ENCODE peak calls at places on chromosomes 7 and 10, in eight cellular contexts. One of them, this sample, is unnamed.

GRCh38 chr10:110165239-110165638 is 42.2 kb upstream of the MXI1 start:
- DNase-seq in fibroblast of the aortic adventitia: no peak
- DNase-seq in kidney epithelial cell: no peak
- DNase-seq in neural crest cell: no peak
- DNase-seq in right lobe of liver: no peak
- DNase-seq in endothelial cell: no peak
- DNase-seq in HCT116: no peak
- DNase-seq in IMR-90: no peak
- DNase-seq in this sample: no peak

GRCh38 chr10:43197834-43198681 is 59.8 kb downstream of the CSGALNACT2 start:
- DNase-seq in fibroblast of the aortic adventitia: no peak
- DNase-seq in right lobe of liver: no peak
- DNase-seq in IMR-90: no peak
- DNase-seq in kidney epithelial cell: no peak
- DNase-seq in neural crest cell: no peak
- DNase-seq in HCT116: no peak
- DNase-seq in endothelial cell: peak; percentile 60
- DNase-seq in this sample: no peak

GRCh38 chr10:78910021-78910420 is 158.7 kb upstream of the ZMIZ1 start:
- DNase-seq in IMR-90: no peak
- DNase-seq in endothelial cell: no peak
- DNase-seq in fibroblast of the aortic adventitia: no peak
- DNase-seq in right lobe of liver: no peak
- DNase-seq in HCT116: no peak
- DNase-seq in kidney epithelial cell: no peak
- DNase-seq in neural crest cell: no peak
- DNase-seq in this sample: no peak

GRCh38 chr7:133789951-133790350 is 337.2 kb upstream of the LRGUK start:
- DNase-seq in IMR-90: peak; percentile 74
- DNase-seq in HCT116: no peak
- DNase-seq in neural crest cell: no peak
- DNase-seq in right lobe of liver: no peak
- DNase-seq in endothelial cell: no peak
- DNase-seq in kidney epithelial cell: peak; percentile 12
- DNase-seq in fibroblast of the aortic adventitia: no peak
- DNase-seq in this sample: no peak

GRCh38 chr10:113434315-113434714 is 118.5 kb upstream of the HABP2 start:
- DNase-seq in IMR-90: no peak
- DNase-seq in fibroblast of the aortic adventitia: no peak
- DNase-seq in neural crest cell: no peak
- DNase-seq in endothelial cell: no peak
- DNase-seq in kidney epithelial cell: no peak
- DNase-seq in right lobe of liver: no peak
- DNase-seq in HCT116: no peak
- DNase-seq in this sample: no peak

GRCh38 chr7:43531700-43532099 is 51.2 kb upstream of the STK17A start:
- DNase-seq in fibroblast of the aortic adventitia: no peak
- DNase-seq in kidney epithelial cell: no peak
- DNase-seq in endothelial cell: no peak
- DNase-seq in neural crest cell: no peak
- DNase-seq in HCT116: no peak
- DNase-seq in IMR-90: no peak
- DNase-seq in right lobe of liver: no peak
- DNase-seq in this sample: no peak

GRCh38 chr7:101521430-101521925 is 107.6 kb downstream of the MYL10 start:
- DNase-seq in fibroblast of the aortic adventitia: no peak
- DNase-seq in HCT116: no peak
- DNase-seq in neural crest cell: no peak
- DNase-seq in endothelial cell: no peak
- DNase-seq in right lobe of liver: no peak
- DNase-seq in IMR-90: no peak
- DNase-seq in kidney epithelial cell: no peak
- DNase-seq in this sample: no peak

GRCh38 chr7:149883452-149883861 is 9.7 kb downstream of the ATP6V0E2 start:
- DNase-seq in fibroblast of the aortic adventitia: peak; percentile 46
- DNase-seq in IMR-90: peak; percentile 51
- DNase-seq in endothelial cell: peak; percentile 67
- DNase-seq in right lobe of liver: peak; percentile 75
- DNase-seq in neural crest cell: peak; percentile 45
- DNase-seq in kidney epithelial cell: no peak
- DNase-seq in HCT116: peak; percentile 37
- DNase-seq in this sample: no peak

GRCh38 chr10:18659784-18660561 is 742 bp downstream of the ARL5B start:
- DNase-seq in right lobe of liver: no peak
- DNase-seq in IMR-90: peak; percentile 31
- DNase-seq in fibroblast of the aortic adventitia: peak; percentile 51
- DNase-seq in endothelial cell: no peak
- DNase-seq in neural crest cell: no peak
- DNase-seq in HCT116: no peak
- DNase-seq in kidney epithelial cell: no peak
- DNase-seq in this sample: no peak

GRCh38 chr7:122675011-122675410 is 23.9 kb downstream of the RNF133 start:
- DNase-seq in HCT116: no peak
- DNase-seq in IMR-90: no peak
- DNase-seq in fibroblast of the aortic adventitia: no peak
- DNase-seq in neural crest cell: no peak
- DNase-seq in kidney epithelial cell: no peak
- DNase-seq in right lobe of liver: no peak
- DNase-seq in endothelial cell: no peak
- DNase-seq in this sample: no peak

GRCh38 chr10:96130326-96130758 is 245 bp downstream of the ZNF518A start:
- DNase-seq in right lobe of liver: peak; percentile 78
- DNase-seq in HCT116: no peak
- DNase-seq in endothelial cell: peak; percentile 81
- DNase-seq in kidney epithelial cell: no peak
- DNase-seq in fibroblast of the aortic adventitia: no peak
- DNase-seq in neural crest cell: peak; percentile 69
- DNase-seq in IMR-90: peak; percentile 72
- DNase-seq in this sample: peak; percentile 71

GRCh38 chr10:30759423-30759822 is 129.9 kb upstream of the LYZL2 start:
- DNase-seq in endothelial cell: no peak
- DNase-seq in HCT116: no peak
- DNase-seq in IMR-90: peak; percentile 84
- DNase-seq in kidney epithelial cell: no peak
- DNase-seq in fibroblast of the aortic adventitia: peak; percentile 45
- DNase-seq in neural crest cell: no peak
- DNase-seq in right lobe of liver: no peak
- DNase-seq in this sample: no peak

GRCh38 chr10:30765022-30765610 is 135.6 kb upstream of the LYZL2 start:
- DNase-seq in fibroblast of the aortic adventitia: no peak
- DNase-seq in kidney epithelial cell: no peak
- DNase-seq in IMR-90: no peak
- DNase-seq in right lobe of liver: no peak
- DNase-seq in HCT116: no peak
- DNase-seq in neural crest cell: no peak
- DNase-seq in endothelial cell: no peak
- DNase-seq in this sample: no peak

GRCh38 chr10:30765611-30766010 is 136.1 kb upstream of the LYZL2 start:
- DNase-seq in right lobe of liver: no peak
- DNase-seq in HCT116: no peak
- DNase-seq in IMR-90: no peak
- DNase-seq in fibroblast of the aortic adventitia: no peak
- DNase-seq in endothelial cell: no peak
- DNase-seq in neural crest cell: no peak
- DNase-seq in kidney epithelial cell: peak; percentile 62
- DNase-seq in this sample: no peak

GRCh38 chr10:30762620-30763019 is 133.1 kb upstream of the LYZL2 start:
- DNase-seq in HCT116: no peak
- DNase-seq in endothelial cell: no peak
- DNase-seq in right lobe of liver: no peak
- DNase-seq in fibroblast of the aortic adventitia: no peak
- DNase-seq in IMR-90: no peak
- DNase-seq in kidney epithelial cell: no peak
- DNase-seq in neural crest cell: no peak
- DNase-seq in this sample: no peak

DNA sequence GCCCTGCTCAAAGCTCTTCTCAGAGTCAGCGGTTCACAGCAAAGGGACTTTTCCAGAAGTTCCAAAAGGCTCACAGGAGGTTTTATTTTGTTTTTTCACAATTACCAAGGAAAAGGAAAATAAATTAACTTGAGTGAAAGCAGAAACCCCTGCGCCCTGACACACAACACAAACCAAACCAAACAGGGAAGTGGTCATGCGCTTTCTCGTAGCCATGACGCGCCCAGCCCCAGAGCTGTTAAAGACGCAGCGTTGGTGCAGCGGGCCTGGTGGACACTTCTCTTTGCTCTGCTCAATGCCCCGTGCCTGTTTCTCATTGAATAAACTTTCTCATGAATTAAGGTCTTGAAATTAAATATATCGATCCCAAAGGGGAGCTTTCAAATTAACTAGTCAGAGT is 134.4 kb upstream of the LYZL2 start:
- DNase-seq in right lobe of liver: peak; percentile 43
- DNase-seq in neural crest cell: no peak
- DNase-seq in kidney epithelial cell: no peak
- DNase-seq in HCT116: no peak
- DNase-seq in fibroblast of the aortic adventitia: no peak
- DNase-seq in IMR-90: no peak
- DNase-seq in endothelial cell: no peak
- DNase-seq in this sample: no peak
- TF ChIP-seq CTCF in right lobe of liver: no peak
- TF ChIP-seq CTCF in neural crest cell: no peak
- TF ChIP-seq CTCF in kidney epithelial cell: no peak
- TF ChIP-seq CTCF in HCT116: no peak
- TF ChIP-seq CTCF in fibroblast of the aortic adventitia: no peak
- TF ChIP-seq CTCF in IMR-90: no peak
- TF ChIP-seq CTCF in endothelial cell: no peak
- TF ChIP-seq CTCF in this sample: no peak

DNA sequence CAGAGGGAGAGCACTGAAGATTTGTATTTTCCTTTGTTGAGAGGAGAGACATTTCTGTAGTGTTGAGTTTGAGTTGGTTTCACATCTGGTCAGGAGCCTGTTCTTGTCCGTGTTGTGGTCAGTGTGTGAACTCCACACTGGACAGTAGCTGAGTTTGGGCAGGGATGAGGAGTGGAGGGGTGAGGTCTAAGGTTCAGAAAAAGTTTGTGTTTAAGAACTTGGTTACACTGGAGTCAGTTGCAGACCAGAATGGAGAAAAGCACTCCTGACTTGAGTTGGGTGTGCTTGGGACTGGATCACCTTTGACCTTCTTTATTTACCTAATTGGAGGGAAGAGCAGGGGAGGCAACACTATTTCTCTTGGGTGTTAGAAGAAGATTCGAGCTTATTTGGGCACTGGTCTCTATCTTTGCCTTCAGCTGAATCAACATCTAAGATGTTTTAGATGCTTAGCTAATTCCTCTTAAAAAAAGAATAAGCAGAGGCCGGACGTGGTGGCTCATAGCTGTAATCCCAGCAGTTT is 8.9 kb downstream of the LRMDA start:
- DNase-seq in kidney epithelial cell: no peak
- DNase-seq in right lobe of liver: no peak
- DNase-seq in HCT116: no peak
- DNase-seq in endothelial cell: no peak
- DNase-seq in fibroblast of the aortic adventitia: no peak
- DNase-seq in IMR-90: no peak
- DNase-seq in neural crest cell: no peak
- DNase-seq in this sample: no peak
- TF ChIP-seq CTCF in kidney epithelial cell: no peak
- TF ChIP-seq CTCF in right lobe of liver: no peak
- TF ChIP-seq CTCF in HCT116: no peak
- TF ChIP-seq CTCF in endothelial cell: no peak
- TF ChIP-seq CTCF in fibroblast of the aortic adventitia: no peak
- TF ChIP-seq CTCF in IMR-90: no peak
- TF ChIP-seq CTCF in neural crest cell: no peak
- TF ChIP-seq CTCF in this sample: no peak

GRCh38 chr10:71239946-71240795 is 27.8 kb downstream of the UNC5B start:
- DNase-seq in HCT116: no peak
- DNase-seq in right lobe of liver: no peak
- DNase-seq in neural crest cell: no peak
- DNase-seq in IMR-90: no peak
- DNase-seq in fibroblast of the aortic adventitia: no peak
- DNase-seq in endothelial cell: peak; percentile 33
- DNase-seq in kidney epithelial cell: no peak
- DNase-seq in this sample: no peak
- TF ChIP-seq CTCF in HCT116: no peak
- TF ChIP-seq CTCF in right lobe of liver: no peak
- TF ChIP-seq CTCF in neural crest cell: no peak
- TF ChIP-seq CTCF in IMR-90: no peak
- TF ChIP-seq CTCF in fibroblast of the aortic adventitia: no peak
- TF ChIP-seq CTCF in endothelial cell: no peak
- TF ChIP-seq CTCF in kidney epithelial cell: no peak
- TF ChIP-seq CTCF in this sample: no peak

DNA sequence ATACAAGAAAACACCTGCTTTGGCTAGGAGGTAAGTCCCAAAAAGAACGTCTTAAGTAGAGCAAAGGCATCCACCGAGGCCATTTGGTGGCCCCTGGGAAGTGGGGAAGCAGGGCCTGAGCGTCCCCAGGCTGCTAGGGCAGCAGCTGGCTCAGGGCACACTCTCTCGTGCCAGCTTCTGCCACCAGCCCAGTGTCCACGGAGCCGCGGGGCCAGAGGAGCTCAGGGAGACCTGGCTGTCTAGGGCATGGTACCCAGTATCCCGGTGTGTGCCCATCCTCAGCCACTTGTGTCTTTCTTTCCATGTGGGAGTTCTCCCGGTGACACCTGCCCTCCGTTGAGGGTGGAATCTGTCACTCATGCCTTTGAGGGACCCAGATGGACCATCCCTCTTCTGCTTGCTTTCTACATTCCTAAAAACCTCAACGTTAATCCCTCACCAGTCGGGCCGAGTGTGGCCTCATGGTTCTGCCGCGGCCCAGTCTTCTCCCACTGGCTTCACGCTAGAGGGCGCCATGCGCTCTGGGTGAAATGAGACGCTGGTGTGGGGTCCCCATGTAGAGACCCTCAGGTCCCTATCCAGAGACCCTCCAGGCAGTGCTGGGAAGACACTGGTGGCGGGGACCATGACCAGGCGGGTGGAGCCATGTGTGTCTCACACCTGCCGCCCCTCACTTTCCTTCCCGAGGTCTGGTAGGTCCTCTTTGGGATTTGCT is 9.5 kb upstream of the AP5Z1 start:
- DNase-seq in fibroblast of the aortic adventitia: no peak
- DNase-seq in endothelial cell: no peak
- DNase-seq in kidney epithelial cell: no peak
- DNase-seq in IMR-90: no peak
- DNase-seq in HCT116: no peak
- DNase-seq in neural crest cell: no peak
- DNase-seq in right lobe of liver: no peak
- DNase-seq in this sample: no peak
- TF ChIP-seq CTCF in fibroblast of the aortic adventitia: peak; percentile 37
- TF ChIP-seq CTCF in endothelial cell: peak; percentile 0
- TF ChIP-seq CTCF in kidney epithelial cell: peak; percentile 44
- TF ChIP-seq CTCF in IMR-90: peak; percentile 23
- TF ChIP-seq CTCF in HCT116: peak; percentile 17
- TF ChIP-seq CTCF in neural crest cell: peak; percentile 31
- TF ChIP-seq CTCF in right lobe of liver: no peak
- TF ChIP-seq CTCF in this sample: peak; percentile 17

DNA sequence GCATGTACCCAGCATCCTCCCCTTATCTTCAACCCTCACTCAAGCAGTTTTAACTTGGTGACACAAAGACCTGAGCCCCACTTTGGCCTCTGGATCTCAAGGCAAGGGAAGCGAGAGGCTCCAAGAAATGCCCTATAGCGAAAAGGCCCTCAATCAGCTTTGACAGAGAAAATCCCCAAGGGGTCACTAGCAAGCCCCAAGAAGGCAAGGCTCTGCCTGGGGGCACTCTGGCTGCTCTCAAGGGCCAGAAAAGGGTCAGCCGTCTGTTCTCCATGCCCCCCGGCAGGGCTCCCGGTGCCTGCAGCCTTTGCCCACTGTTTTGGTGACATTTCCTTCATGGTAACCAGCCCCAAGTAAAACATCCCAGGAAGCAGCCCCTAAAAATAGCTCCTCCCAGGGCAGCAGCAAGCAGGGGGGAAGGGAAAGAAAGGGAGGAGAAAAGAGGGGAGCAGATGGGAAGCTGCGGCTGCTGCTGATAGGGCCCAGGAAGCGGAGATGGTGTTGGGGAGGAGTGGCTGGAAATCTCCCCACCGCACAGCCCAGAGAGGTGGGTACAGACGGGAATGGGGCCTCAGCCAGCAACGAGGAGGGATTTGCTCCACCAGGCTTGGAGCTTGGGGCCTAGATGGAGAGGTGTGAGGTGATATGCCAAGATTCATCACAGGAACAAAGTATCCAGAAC is 7.1 kb downstream of the CAMK2G start:
- DNase-seq in fibroblast of the aortic adventitia: no peak
- DNase-seq in neural crest cell: peak; percentile 34
- DNase-seq in kidney epithelial cell: no peak
- DNase-seq in HCT116: no peak
- DNase-seq in right lobe of liver: no peak
- DNase-seq in IMR-90: no peak
- DNase-seq in endothelial cell: no peak
- DNase-seq in this sample: no peak
- TF ChIP-seq CTCF in fibroblast of the aortic adventitia: no peak
- TF ChIP-seq CTCF in neural crest cell: no peak
- TF ChIP-seq CTCF in kidney epithelial cell: no peak
- TF ChIP-seq CTCF in HCT116: no peak
- TF ChIP-seq CTCF in right lobe of liver: no peak
- TF ChIP-seq CTCF in IMR-90: no peak
- TF ChIP-seq CTCF in endothelial cell: no peak
- TF ChIP-seq CTCF in this sample: no peak

This sample was measured in progenitor cell of endocrine pancreas.